ENCODE peak calls at places on chromosomes 4 and X, in six cellular contexts. One of them, this sample, is unnamed.

GRCh38 chr4:188016754-188017153 is 21.2 kb downstream of the ZFP42 start:
- DNase-seq in HepG2: no peak
- DNase-seq in ovary: no peak
- DNase-seq in A549: no peak
- DNase-seq in H1: no peak
- DNase-seq in stomach: no peak
- DNase-seq in this sample: no peak

GRCh38 chr4:122045533-122045932 is 93.7 kb upstream of the TRPC3 start:
- DNase-seq in HepG2: peak
- DNase-seq in ovary: no peak
- DNase-seq in A549: peak
- DNase-seq in H1: no peak
- DNase-seq in stomach: no peak
- DNase-seq in this sample: no peak

GRCh38 chr4:158796370-158797140 is 27.7 kb downstream of the FNIP2 start:
- DNase-seq in HepG2: no peak
- DNase-seq in ovary: no peak
- DNase-seq in A549: no peak
- DNase-seq in H1: no peak
- DNase-seq in stomach: no peak
- DNase-seq in this sample: no peak

GRCh38 chrX:129359269-129359668 is 164.0 kb downstream of the SMARCA1 start:
- DNase-seq in HepG2: peak
- DNase-seq in ovary: no peak
- DNase-seq in A549: no peak
- DNase-seq in H1: no peak
- DNase-seq in stomach: no peak
- DNase-seq in this sample: no peak

GRCh38 chrX:118729043-118729652 is 1.7 kb downstream of the IL13RA1 start:
- DNase-seq in HepG2: no peak
- DNase-seq in ovary: no peak
- DNase-seq in A549: no peak
- DNase-seq in H1: no peak
- DNase-seq in stomach: no peak
- DNase-seq in this sample: no peak

GRCh38 chr4:8053688-8054449 is 104.7 kb downstream of the ABLIM2 start:
- DNase-seq in HepG2: peak
- DNase-seq in ovary: no peak
- DNase-seq in A549: no peak
- DNase-seq in H1: no peak
- DNase-seq in stomach: no peak
- DNase-seq in this sample: no peak

GRCh38 chr4:174553828-174554227 is 31.5 kb upstream of the HPGD start:
- DNase-seq in HepG2: no peak
- DNase-seq in ovary: no peak
- DNase-seq in A549: no peak
- DNase-seq in H1: no peak
- DNase-seq in stomach: no peak
- DNase-seq in this sample: no peak

GRCh38 chr4:6134612-6135220 is 65.6 kb downstream of the JAKMIP1 start:
- DNase-seq in HepG2: peak
- DNase-seq in ovary: no peak
- DNase-seq in A549: peak
- DNase-seq in H1: no peak
- DNase-seq in stomach: no peak
- DNase-seq in this sample: no peak

GRCh38 chr4:127737295-127737694 is 7.1 kb downstream of the SLC25A31 start:
- DNase-seq in HepG2: no peak
- DNase-seq in ovary: no peak
- DNase-seq in A549: no peak
- DNase-seq in H1: no peak
- DNase-seq in stomach: no peak
- DNase-seq in this sample: no peak

GRCh38 chr4:140185725-140186124 is 31.7 kb upstream of the MAML3 start:
- DNase-seq in HepG2: no peak
- DNase-seq in ovary: no peak
- DNase-seq in A549: no peak
- DNase-seq in H1: no peak
- DNase-seq in stomach: no peak
- DNase-seq in this sample: no peak

GRCh38 chrX:7088968-7089615 is 58.4 kb upstream of the STS start:
- DNase-seq in HepG2: no peak
- DNase-seq in ovary: no peak
- DNase-seq in A549: no peak
- DNase-seq in H1: no peak
- DNase-seq in stomach: no peak
- DNase-seq in this sample: no peak

GRCh38 chr4:83757121-83757621 is 221.3 kb downstream of the GPAT3 start:
- DNase-seq in HepG2: no peak
- DNase-seq in ovary: no peak
- DNase-seq in A549: no peak
- DNase-seq in H1: no peak
- DNase-seq in stomach: no peak
- DNase-seq in this sample: no peak

GRCh38 chr4:69689530-69690111 is 36.6 kb upstream of the UGT2A1 start:
- DNase-seq in HepG2: peak
- DNase-seq in ovary: no peak
- DNase-seq in A549: peak
- DNase-seq in H1: no peak
- DNase-seq in stomach: no peak
- DNase-seq in this sample: no peak

GRCh38 chr4:56387023-56388001 is at the start of gene AASDH:
- DNase-seq in HepG2: peak
- DNase-seq in ovary: peak
- DNase-seq in A549: peak
- DNase-seq in H1: peak
- DNase-seq in stomach: peak
- DNase-seq in this sample: peak

GRCh38 chrX:42079968-42080367 is 156.6 kb upstream of the CASK start:
- DNase-seq in HepG2: no peak
- DNase-seq in ovary: no peak
- DNase-seq in A549: no peak
- DNase-seq in H1: no peak
- DNase-seq in stomach: no peak
- DNase-seq in this sample: no peak

GRCh38 chr4:42452823-42453222 is 55.5 kb downstream of the SHISA3 start:
- DNase-seq in HepG2: no peak
- DNase-seq in ovary: no peak
- DNase-seq in A549: no peak
- DNase-seq in H1: no peak
- DNase-seq in stomach: no peak
- DNase-seq in this sample: no peak

GRCh38 chr4:134756456-134756855 is 554.9 kb upstream of the PABPC4L start:
- DNase-seq in HepG2: no peak
- DNase-seq in ovary: no peak
- DNase-seq in A549: no peak
- DNase-seq in H1: no peak
- DNase-seq in stomach: no peak
- DNase-seq in this sample: no peak

DNA sequence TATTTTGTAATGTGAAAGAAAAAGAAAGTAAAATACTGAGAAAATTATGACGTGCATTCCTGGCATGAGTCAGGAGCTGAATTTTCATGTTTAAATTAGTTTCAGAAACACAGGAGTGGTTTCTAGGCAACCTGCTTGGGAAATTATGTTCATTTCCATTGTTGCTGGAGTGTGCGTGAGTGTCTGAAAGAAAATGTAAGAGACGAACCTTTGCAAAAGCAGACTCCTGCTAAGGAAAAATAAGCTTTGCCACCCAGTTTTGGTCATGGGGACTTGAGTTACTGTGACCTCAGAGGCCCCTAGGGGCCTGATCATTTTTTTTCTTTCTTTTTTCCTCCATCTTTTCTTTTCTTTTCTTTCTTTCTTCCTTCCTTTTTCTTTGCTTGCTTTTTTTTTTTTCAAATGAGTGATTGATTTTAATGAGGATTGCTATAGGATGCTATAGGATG is 18.8 kb upstream of the CHRNA9 start:
- DNase-seq in HepG2: no peak
- DNase-seq in ovary: no peak
- DNase-seq in A549: peak
- DNase-seq in H1: no peak
- DNase-seq in stomach: no peak
- DNase-seq in this sample: no peak
- TF ChIP-seq EP300 in HepG2: no peak
- TF ChIP-seq EP300 in ovary: no peak
- TF ChIP-seq EP300 in A549: no peak
- TF ChIP-seq EP300 in H1: no peak
- TF ChIP-seq EP300 in stomach: no peak
- TF ChIP-seq EP300 in this sample: no peak

GRCh38 chrX:107197306-107197705 is 8.9 kb downstream of the NUP62CL start:
- DNase-seq in HepG2: no peak
- DNase-seq in ovary: no peak
- DNase-seq in A549: no peak
- DNase-seq in H1: no peak
- DNase-seq in stomach: no peak
- DNase-seq in this sample: no peak
- TF ChIP-seq EP300 in HepG2: no peak
- TF ChIP-seq EP300 in ovary: no peak
- TF ChIP-seq EP300 in A549: no peak
- TF ChIP-seq EP300 in H1: no peak
- TF ChIP-seq EP300 in stomach: no peak
- TF ChIP-seq EP300 in this sample: no peak

DNA sequence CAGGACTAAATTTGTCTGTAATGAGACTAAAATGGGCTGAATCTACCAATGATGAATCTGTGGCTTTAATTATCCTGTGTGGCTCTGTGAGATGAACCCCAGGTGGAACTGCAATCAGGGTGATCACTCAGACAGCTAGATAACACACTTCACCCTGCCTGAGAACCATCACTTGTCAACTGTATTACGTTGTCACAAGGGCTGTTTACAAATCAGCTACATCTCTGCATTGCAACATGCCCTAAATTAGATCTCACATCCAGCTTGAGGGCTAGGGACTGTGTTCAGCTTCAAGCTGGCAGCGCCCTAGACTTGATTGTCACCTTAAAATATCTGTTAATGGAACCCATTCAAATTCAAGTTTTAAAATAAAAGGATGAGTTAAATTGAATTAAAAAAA is 77.0 kb downstream of the SH3KBP1 start:
- DNase-seq in HepG2: no peak
- DNase-seq in ovary: no peak
- DNase-seq in A549: no peak
- DNase-seq in H1: no peak
- DNase-seq in stomach: no peak
- DNase-seq in this sample: no peak
- TF ChIP-seq EP300 in HepG2: no peak
- TF ChIP-seq EP300 in ovary: no peak
- TF ChIP-seq EP300 in A549: no peak
- TF ChIP-seq EP300 in H1: no peak
- TF ChIP-seq EP300 in stomach: no peak
- TF ChIP-seq EP300 in this sample: no peak

GRCh38 chr4:154582723-154583122 is 7.8 kb downstream of the FGA start:
- DNase-seq in HepG2: no peak
- DNase-seq in ovary: no peak
- DNase-seq in A549: no peak
- DNase-seq in H1: no peak
- DNase-seq in stomach: no peak
- DNase-seq in this sample: no peak
- TF ChIP-seq EP300 in HepG2: no peak
- TF ChIP-seq EP300 in ovary: no peak
- TF ChIP-seq EP300 in A549: no peak
- TF ChIP-seq EP300 in H1: no peak
- TF ChIP-seq EP300 in stomach: no peak
- TF ChIP-seq EP300 in this sample: no peak

DNA sequence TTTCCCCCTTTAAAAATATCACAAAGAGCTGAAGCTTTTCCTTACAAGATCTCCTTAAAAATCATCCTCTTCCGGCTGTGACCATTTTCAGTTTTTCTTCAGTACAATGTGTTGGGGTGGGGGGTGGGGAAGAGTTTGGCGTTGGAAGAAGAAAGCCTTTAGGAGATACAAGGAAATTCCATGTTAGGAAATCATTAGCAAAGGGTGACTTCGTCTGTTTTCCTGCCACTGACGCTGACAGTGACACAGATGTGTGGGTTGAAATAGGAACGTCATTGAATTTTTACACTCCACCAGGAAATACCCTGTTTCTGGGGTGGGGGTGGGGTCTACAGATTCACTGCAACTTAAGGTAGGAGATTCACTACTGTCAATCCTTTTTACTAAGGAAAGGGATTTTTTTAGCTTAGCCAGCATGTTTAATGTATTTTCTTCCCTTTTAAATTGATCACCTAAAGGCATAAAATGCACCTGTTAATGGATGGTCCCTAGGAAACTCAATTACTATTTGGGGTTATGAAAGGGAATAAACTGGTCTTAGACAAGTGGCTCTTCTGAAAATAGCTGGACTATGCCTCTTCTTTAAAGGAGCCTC is 3.9 kb downstream of the MAMLD1 start:
- DNase-seq in HepG2: no peak
- DNase-seq in ovary: no peak
- DNase-seq in A549: peak
- DNase-seq in H1: no peak
- DNase-seq in stomach: no peak
- DNase-seq in this sample: no peak
- TF ChIP-seq EP300 in HepG2: no peak
- TF ChIP-seq EP300 in ovary: no peak
- TF ChIP-seq EP300 in A549: no peak
- TF ChIP-seq EP300 in H1: no peak
- TF ChIP-seq EP300 in stomach: no peak
- TF ChIP-seq EP300 in this sample: no peak

GRCh38 chrX:131987252-131987651 is 35.9 kb upstream of the STK26 start:
- DNase-seq in HepG2: no peak
- DNase-seq in ovary: no peak
- DNase-seq in A549: no peak
- DNase-seq in H1: no peak
- DNase-seq in stomach: no peak
- DNase-seq in this sample: no peak
- TF ChIP-seq EP300 in HepG2: no peak
- TF ChIP-seq EP300 in ovary: no peak
- TF ChIP-seq EP300 in A549: no peak
- TF ChIP-seq EP300 in H1: no peak
- TF ChIP-seq EP300 in stomach: no peak
- TF ChIP-seq EP300 in this sample: no peak